ENCODE peak calls at places on chromosomes 16 and 17, in seven cellular contexts. A is activated CD4-positive, alpha-beta T cell treated with anti-CD3 and anti-CD28 coated beads, Interleukin-2, amount 10 ng/mL, durations not matched to agents 24 days and 14 days; I is MV-4-11; J is GM12865; G is activated gamma-delta T cell treated with Interleukin-2 at 50 U/mL for 16 hours; T is stimulated activated CD8-positive, alpha-beta memory T cell treated with anti-CD3 and anti-CD28 coated beads, Interleukin-12 subunit alpha, Interleukin-12 subunit beta, amount 100 ng/mL, for 1 hour; U is mucosa of descending colon. C is an unnamed sample.
A peak's percentile ranks its signal among the peaks of the same experiment; 100 is the strongest.

GRCh38 chr16:62692685-62693084 is 656.4 kb upstream of the CDH8 start:
- DNase-seq in A (no peak), I (peak; percentile 61), J (peak; percentile 74), G (no peak), T (no peak), U (no peak), C (peak; percentile 49)

GRCh38 chr16:84844561-84845495 is 25.0 kb downstream of the CRISPLD2 start:
- DNase-seq in A (no peak), I (no peak), J (no peak), G (no peak), T (no peak), U (no peak), C (no peak)

GRCh38 chr17:15649861-15650391 is 30.4 kb upstream of the FBXW10B start:
- DNase-seq in A (no peak), I (no peak), J (no peak), G (no peak), T (no peak), U (peak; percentile 73), C (no peak)

GRCh38 chr16:65745201-65745600 is 621.3 kb upstream of the CDH5 start:
- DNase-seq in A (no peak), I (no peak), J (no peak), G (no peak), T (no peak), U (no peak), C (no peak)

GRCh38 chr16:24609740-24610420 is 70.5 kb downstream of the RBBP6 start:
- DNase-seq in A (no peak), I (no peak), J (peak; percentile 2), G (no peak), T (no peak), U (peak; percentile 46), C (peak; percentile 2)

GRCh38 chr17:36132421-36132831 is 28.8 kb downstream of the CCL4 start:
- DNase-seq in A (no peak), I (no peak), J (peak; percentile 67), G (no peak), T (no peak), U (no peak), C (no peak)

GRCh38 chr17:44247346-44248219 is 20.4 kb downstream of the SLC4A1 start:
- DNase-seq in A (no peak), I (no peak), J (no peak), G (no peak), T (no peak), U (no peak), C (no peak)

GRCh38 chr16:11354733-11355574 is 9.7 kb downstream of the RMI2 start:
- DNase-seq in A (peak; percentile 94), I (peak; percentile 98), J (peak; percentile 91), G (peak; percentile 69), T (no peak), U (no peak), C (peak; percentile 96)

GRCh38 chr16:30585022-30585399 is 486 bp downstream of the ZNF785 start:
- DNase-seq in A (no peak), I (peak; percentile 23), J (peak; percentile 55), G (no peak), T (no peak), U (no peak), C (peak; percentile 63)

GRCh38 chr17:40993856-40994255 is at the start of gene KRTAP3-3:
- DNase-seq in A (no peak), I (no peak), J (no peak), G (no peak), T (no peak), U (no peak), C (no peak)

GRCh38 chr17:83109793-83110645 is 30.6 kb downstream of the METRNL start:
- DNase-seq in A (no peak), I (no peak), J (no peak), G (no peak), T (no peak), U (peak; percentile 82), C (peak; percentile 72)

GRCh38 chr17:39665642-39666221 is 583 bp downstream of the TCAP start:
- DNase-seq in A (no peak), I (no peak), J (no peak), G (no peak), T (no peak), U (no peak), C (no peak)

GRCh38 chr16:50507397-50507796 is 40.8 kb upstream of the NKD1 start:
- DNase-seq in A (no peak), I (no peak), J (no peak), G (no peak), T (no peak), U (no peak), C (no peak)

GRCh38 chr16:87216148-87216823 is 100.9 kb downstream of the C16orf95 start:
- DNase-seq in A (no peak), I (no peak), J (no peak), G (no peak), T (no peak), U (no peak), C (no peak)

GRCh38 chr16:13961099-13961811 is 41.3 kb downstream of the ERCC4 start:
- DNase-seq in A (no peak), I (no peak), J (no peak), G (no peak), T (no peak), U (no peak), C (peak; percentile 44)

GRCh38 chr17:71801301-71801700 is 319.5 kb upstream of the SOX9 start:
- DNase-seq in A (no peak), I (no peak), J (no peak), G (no peak), T (no peak), U (no peak), C (no peak)

GRCh38 chr17:39744836-39745215 is 7.1 kb downstream of the GRB7 start:
- DNase-seq in A (no peak), I (no peak), J (no peak), G (no peak), T (no peak), U (peak; percentile 13), C (no peak)

GRCh38 chr17:68295086-68295485 is 3.8 kb downstream of the ARSG start:
- DNase-seq in A (no peak), I (no peak), J (no peak), G (no peak), T (no peak), U (no peak), C (no peak)

C was measured in OCI-M1.